ENCODE peak calls at places on chromosomes 6 and 20, in eight cellular contexts. K is upper lobe of right lung; O is CD8-positive, alpha-beta T cell; Q is testis; D is AG04450; V is brain microvascular endothelial cell; Z is body of pancreas; G is astrocyte. B is an unnamed sample.

GRCh38 chr6:168666751-168667427 is 225.9 kb downstream of the SMOC2 start:
- DNase-seq in Z (no peak), D (no peak), Q (no peak), G (no peak), O (no peak), K (peak; percentile 23), V (no peak), B (no peak)

GRCh38 chr20:63290677-63291472 is 2.1 kb upstream of the COL20A1 start:
- DNase-seq in O (peak; percentile 58), Q (no peak), Z (peak; percentile 67), K (no peak), V (peak; percentile 28), D (no peak), G (peak; percentile 20), B (no peak)

GRCh38 chr6:14499309-14499708 is 381.7 kb downstream of the CD83 start:
- DNase-seq in K (no peak), D (no peak), G (no peak), Z (no peak), Q (no peak), O (no peak), V (no peak), B (no peak)

GRCh38 chr6:83884523-83884922 is 25.0 kb downstream of the CYB5R4 start:
- DNase-seq in O (no peak), Z (no peak), D (no peak), Q (no peak), K (no peak), G (peak; percentile 26), V (no peak), B (no peak)

GRCh38 chr6:44664716-44665115 is 277.2 kb downstream of the CDC5L start:
- DNase-seq in Z (no peak), Q (no peak), V (no peak), K (no peak), O (no peak), G (peak; percentile 69), D (no peak), B (no peak)

GRCh38 chr6:130150906-130151305 is 71.8 kb downstream of the SAMD3 start:
- DNase-seq in D (no peak), K (no peak), V (no peak), O (no peak), Z (no peak), G (no peak), Q (no peak), B (no peak)

GRCh38 chr20:47586648-47587306 is 85.1 kb downstream of the NCOA3 start:
- DNase-seq in K (no peak), O (no peak), Z (no peak), G (peak; percentile 62), V (peak; percentile 24), D (no peak), Q (no peak), B (no peak)

GRCh38 chr6:149212892-149213786 is 104.4 kb upstream of the TAB2 start:
- DNase-seq in G (peak; percentile 77), O (peak; percentile 16), Q (no peak), K (no peak), Z (no peak), D (no peak), V (no peak), B (no peak)

GRCh38 chr6:72894091-72894490 is 272.2 kb downstream of the KCNQ5 start:
- DNase-seq in G (no peak), D (no peak), V (no peak), Z (no peak), K (no peak), O (no peak), Q (no peak), B (no peak)

GRCh38 chr6:100775667-100776066 is 105.5 kb downstream of the ASCC3 start:
- DNase-seq in V (no peak), D (no peak), Z (no peak), G (no peak), Q (no peak), K (no peak), O (no peak), B (no peak)

GRCh38 chr6:3226422-3227362 is 761 bp downstream of the TUBB2B start:
- DNase-seq in D (no peak), O (no peak), Q (no peak), V (no peak), K (peak; percentile 69), Z (no peak), G (peak; percentile 57), B (no peak)

GRCh38 chr6:166046232-166046631 is 121.4 kb downstream of the TBXT start:
- DNase-seq in V (peak; percentile 92), Q (no peak), Z (no peak), D (peak; percentile 95), G (peak; percentile 95), O (no peak), K (no peak), B (no peak)

GRCh38 chr20:59153355-59153681 is 10.3 kb upstream of the ZNF831 start:
- DNase-seq in V (no peak), O (no peak), Q (peak; percentile 82), K (peak; percentile 77), G (no peak), D (no peak), Z (peak; percentile 28), B (no peak)

GRCh38 chr6:42555477-42556457 is 8.1 kb upstream of the UBR2 start:
- DNase-seq in O (no peak), V (no peak), G (no peak), K (no peak), D (no peak), Z (no peak), Q (no peak), B (no peak)

GRCh38 chr6:109912136-109912535 is 66.0 kb upstream of the GPR6 start:
- DNase-seq in D (no peak), O (no peak), G (no peak), K (no peak), Q (no peak), Z (no peak), V (no peak), B (no peak)

GRCh38 chr6:21469213-21469612 is 124.3 kb upstream of the SOX4 start:
- DNase-seq in Z (no peak), G (no peak), O (no peak), V (no peak), D (no peak), Q (no peak), K (no peak), B (no peak)

GRCh38 chr20:32018269-32019155 is 8.3 kb downstream of the CCM2L start:
- DNase-seq in O (peak; percentile 41), D (no peak), K (peak; percentile 86), Z (peak; percentile 75), G (no peak), Q (peak; percentile 51), V (no peak), B (no peak)
- H3K4me3 ChIP-seq in O (peak overlapping the region; percentile 60), D (peak overlapping the region; percentile 36), K (peak overlapping the region; percentile 60), Z (peak overlapping the region; percentile 24), G (peak overlapping the region; percentile 5), Q (peak overlapping the region; percentile 56), V (peak overlapping the region; percentile 34), B (peak overlapping the region; percentile 54)

GRCh38 chr20:50416930-50417329 is 93.3 kb upstream of the PTPN1 start:
- DNase-seq in V (no peak), D (no peak), Q (no peak), O (no peak), Z (no peak), G (no peak), K (no peak), B (no peak)

GRCh38 chr20:50415516-50416268 is 94.5 kb upstream of the PTPN1 start:
- DNase-seq in D (no peak), K (peak; percentile 99), O (no peak), Z (peak; percentile 100), G (peak; percentile 87), Q (peak; percentile 97), V (peak; percentile 83), B (peak; percentile 99)

GRCh38 chr20:50416269-50416863 is 93.8 kb upstream of the PTPN1 start:
- DNase-seq in D (no peak), V (no peak), Z (peak; percentile 33), O (no peak), G (no peak), K (no peak), Q (no peak), B (no peak)

GRCh38 chr20:50418890-50419642 is 91.1 kb upstream of the PTPN1 start:
- DNase-seq in D (no peak), K (no peak), Q (no peak), G (no peak), O (no peak), Z (no peak), V (no peak), B (no peak)

DNA sequence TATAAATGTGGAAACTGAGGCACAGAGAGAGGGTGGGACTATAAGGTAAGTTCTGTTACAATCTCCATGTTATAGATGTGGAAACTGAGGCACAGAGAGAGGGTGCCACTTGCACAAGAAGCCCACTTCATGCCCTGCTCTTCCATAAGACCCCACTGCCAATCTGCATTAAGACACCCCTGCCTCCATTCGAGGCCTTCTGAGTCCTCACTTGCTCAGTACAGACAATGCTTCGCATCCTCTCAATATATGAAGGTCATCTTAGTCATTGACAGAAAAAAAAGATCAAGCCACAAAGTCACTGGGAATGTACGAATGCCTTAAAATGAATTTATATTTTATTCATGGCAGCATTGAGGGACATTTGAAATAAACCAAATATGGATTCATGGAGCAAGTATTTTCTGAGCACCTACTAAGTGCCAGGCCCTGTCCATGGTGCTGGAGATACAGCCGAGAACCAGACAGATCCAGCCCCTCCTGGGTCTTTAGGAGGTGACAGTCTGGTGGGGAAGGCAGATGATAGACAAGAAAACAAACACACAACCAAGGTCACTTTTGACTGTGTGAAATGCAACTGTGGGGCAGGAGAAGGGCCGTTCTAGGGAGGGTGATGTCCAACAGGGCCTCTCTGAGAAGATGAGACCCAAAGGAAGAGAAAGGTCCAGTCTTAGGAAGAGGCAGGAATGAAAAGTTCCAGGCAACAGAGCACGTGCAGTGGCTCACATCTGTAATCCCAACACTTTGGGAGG is 92.5 kb upstream of the PTPN1 start:
- DNase-seq in K (no peak), Q (no peak), V (no peak), D (no peak), G (no peak), Z (no peak), O (no peak), B (no peak)
- H3K27ac ChIP-seq in K (peak overlapping the region; percentile 98), Q (no peak overlapping the region), V (no peak overlapping the region), D (no peak overlapping the region), G (no peak overlapping the region), Z (peak overlapping the region; percentile 99), O (no peak overlapping the region), B (peak overlapping the region; percentile 92)

GRCh38 chr6:16793828-16794412 is 32.7 kb upstream of the ATXN1 start:
- DNase-seq in V (no peak), K (no peak), D (no peak), Q (no peak), Z (no peak), G (no peak), O (no peak), B (no peak)
- TF ChIP-seq CTCF in V (no peak), K (no peak), D (peak; percentile 1), Q (peak; percentile 42), Z (no peak), G (no peak), O (no peak), B (no peak)

DNA sequence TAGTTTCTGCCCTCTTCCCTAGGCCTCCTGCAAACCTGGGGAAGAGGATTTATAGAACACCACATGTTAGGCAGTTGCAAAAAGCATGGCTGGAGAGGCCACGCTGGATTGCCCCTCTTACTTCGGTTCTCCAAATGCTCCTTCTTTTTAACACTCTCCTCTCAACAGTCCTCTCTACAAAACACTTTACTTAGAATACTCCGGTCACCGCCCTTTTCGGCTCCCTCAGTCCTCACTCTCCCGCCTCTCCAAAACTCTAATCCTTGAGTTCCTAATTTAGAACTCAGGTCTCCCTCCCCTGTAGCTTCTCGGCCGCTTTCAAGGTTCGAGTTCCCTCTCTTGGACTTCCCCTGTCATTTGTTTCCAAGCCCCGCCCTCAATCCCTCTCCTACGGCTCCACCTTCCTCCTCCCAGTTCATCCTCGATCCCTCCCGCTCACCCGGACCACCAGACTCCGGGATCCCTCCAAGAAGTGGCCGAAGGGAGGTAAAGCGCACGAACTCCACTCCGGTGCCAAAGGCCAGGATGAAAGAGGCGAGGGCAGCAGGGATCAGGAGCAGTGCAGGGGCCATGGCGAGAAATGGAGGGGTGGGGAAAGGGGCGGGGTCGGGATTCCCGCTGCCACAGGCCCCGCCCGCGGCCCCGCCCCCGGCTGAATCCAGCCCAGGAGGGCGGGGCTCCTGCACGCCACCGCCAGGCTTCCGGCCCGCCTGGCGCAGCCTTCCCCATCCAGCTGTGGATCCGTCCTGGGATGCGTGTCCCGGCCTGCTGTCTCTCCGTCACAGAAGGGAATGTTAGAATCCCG is at the start of gene NRM:
- DNase-seq in D (no peak), G (peak; percentile 61), Z (peak; percentile 83), O (peak; percentile 70), V (peak; percentile 62), K (peak; percentile 92), Q (peak; percentile 91), B (peak; percentile 97)
- H3K4me3 ChIP-seq in D (peak within 1 kb of the TSS; percentile 87), G (peak within 1 kb of the TSS; percentile 77), Z (peak within 1 kb of the TSS; percentile 62), O (peak within 1 kb of the TSS; percentile 43), V (peak within 1 kb of the TSS; percentile 86), K (peak within 1 kb of the TSS; percentile 58), Q (peak within 1 kb of the TSS; percentile 72), B (peak within 1 kb of the TSS; percentile 73)